ENCODE peak calls at places on chromosome 2, in ten cellular contexts. One of them, this sample, is unnamed.

GRCh38 chr2:150698016-150698661 is 210.7 kb upstream of the RND3 start:
- DNase-seq in ascending aorta: no peak
- DNase-seq in pancreas: no peak
- DNase-seq in A549: no peak
- DNase-seq in left ventricle myocardium inferior: no peak
- DNase-seq in SK-N-SH: no peak
- DNase-seq in heart left ventricle: no peak
- DNase-seq in upper lobe of left lung: no peak
- DNase-seq in IMR-90: peak
- DNase-seq in esophagus muscularis mucosa: no peak
- DNase-seq in this sample: no peak

GRCh38 chr2:85712849-85713612 is 18.9 kb downstream of the GNLY start:
- DNase-seq in esophagus muscularis mucosa: no peak
- DNase-seq in pancreas: no peak
- DNase-seq in A549: peak
- DNase-seq in IMR-90: peak
- DNase-seq in heart left ventricle: no peak
- DNase-seq in SK-N-SH: no peak
- DNase-seq in upper lobe of left lung: peak
- DNase-seq in ascending aorta: peak
- DNase-seq in left ventricle myocardium inferior: peak
- DNase-seq in this sample: no peak

GRCh38 chr2:19460761-19461160 is 102.3 kb upstream of the OSR1 start:
- DNase-seq in SK-N-SH: no peak
- DNase-seq in pancreas: no peak
- DNase-seq in IMR-90: no peak
- DNase-seq in heart left ventricle: no peak
- DNase-seq in upper lobe of left lung: no peak
- DNase-seq in left ventricle myocardium inferior: no peak
- DNase-seq in A549: no peak
- DNase-seq in ascending aorta: no peak
- DNase-seq in esophagus muscularis mucosa: no peak
- DNase-seq in this sample: no peak

GRCh38 chr2:183951636-183952035 is 646.7 kb upstream of the ZNF804A start:
- DNase-seq in ascending aorta: no peak
- DNase-seq in heart left ventricle: no peak
- DNase-seq in esophagus muscularis mucosa: no peak
- DNase-seq in A549: peak
- DNase-seq in upper lobe of left lung: no peak
- DNase-seq in IMR-90: no peak
- DNase-seq in left ventricle myocardium inferior: no peak
- DNase-seq in SK-N-SH: no peak
- DNase-seq in pancreas: no peak
- DNase-seq in this sample: no peak

GRCh38 chr2:15942711-15943345 is 2.5 kb downstream of the MYCN start:
- DNase-seq in esophagus muscularis mucosa: no peak
- DNase-seq in A549: no peak
- DNase-seq in ascending aorta: no peak
- DNase-seq in SK-N-SH: no peak
- DNase-seq in upper lobe of left lung: no peak
- DNase-seq in left ventricle myocardium inferior: no peak
- DNase-seq in pancreas: no peak
- DNase-seq in heart left ventricle: no peak
- DNase-seq in IMR-90: no peak
- DNase-seq in this sample: no peak

GRCh38 chr2:211157856-211158463 is 601.6 kb downstream of the CPS1 start:
- DNase-seq in heart left ventricle: peak
- DNase-seq in IMR-90: peak
- DNase-seq in esophagus muscularis mucosa: no peak
- DNase-seq in A549: peak
- DNase-seq in left ventricle myocardium inferior: peak
- DNase-seq in upper lobe of left lung: no peak
- DNase-seq in pancreas: peak
- DNase-seq in ascending aorta: peak
- DNase-seq in SK-N-SH: peak
- DNase-seq in this sample: no peak

GRCh38 chr2:227888289-227888688 is 16.9 kb downstream of the DAW1 start:
- DNase-seq in heart left ventricle: no peak
- DNase-seq in esophagus muscularis mucosa: no peak
- DNase-seq in left ventricle myocardium inferior: no peak
- DNase-seq in IMR-90: no peak
- DNase-seq in upper lobe of left lung: no peak
- DNase-seq in pancreas: no peak
- DNase-seq in SK-N-SH: no peak
- DNase-seq in ascending aorta: no peak
- DNase-seq in A549: peak
- DNase-seq in this sample: no peak

GRCh38 chr2:20509766-20510490 is 63.1 kb downstream of the RHOB start:
- DNase-seq in ascending aorta: no peak
- DNase-seq in heart left ventricle: peak
- DNase-seq in pancreas: no peak
- DNase-seq in left ventricle myocardium inferior: no peak
- DNase-seq in SK-N-SH: no peak
- DNase-seq in upper lobe of left lung: peak
- DNase-seq in esophagus muscularis mucosa: no peak
- DNase-seq in IMR-90: peak
- DNase-seq in A549: peak
- DNase-seq in this sample: no peak

GRCh38 chr2:26782876-26783704 is 2.8 kb upstream of the CENPA start:
- DNase-seq in SK-N-SH: no peak
- DNase-seq in pancreas: no peak
- DNase-seq in ascending aorta: no peak
- DNase-seq in heart left ventricle: no peak
- DNase-seq in IMR-90: no peak
- DNase-seq in A549: no peak
- DNase-seq in upper lobe of left lung: no peak
- DNase-seq in esophagus muscularis mucosa: no peak
- DNase-seq in left ventricle myocardium inferior: no peak
- DNase-seq in this sample: no peak

GRCh38 chr2:43057026-43057741 is 169.2 kb downstream of the ZFP36L2 start:
- DNase-seq in A549: no peak
- DNase-seq in SK-N-SH: peak
- DNase-seq in IMR-90: no peak
- DNase-seq in ascending aorta: no peak
- DNase-seq in left ventricle myocardium inferior: peak
- DNase-seq in heart left ventricle: no peak
- DNase-seq in pancreas: peak
- DNase-seq in esophagus muscularis mucosa: no peak
- DNase-seq in upper lobe of left lung: no peak
- DNase-seq in this sample: no peak

GRCh38 chr2:30335981-30336538 is 104.7 kb downstream of the LBH start:
- DNase-seq in pancreas: no peak
- DNase-seq in SK-N-SH: no peak
- DNase-seq in esophagus muscularis mucosa: no peak
- DNase-seq in A549: no peak
- DNase-seq in IMR-90: no peak
- DNase-seq in upper lobe of left lung: no peak
- DNase-seq in ascending aorta: no peak
- DNase-seq in left ventricle myocardium inferior: no peak
- DNase-seq in heart left ventricle: no peak
- DNase-seq in this sample: no peak

GRCh38 chr2:66390811-66391210 is 44.1 kb upstream of the MEIS1 start:
- DNase-seq in heart left ventricle: no peak
- DNase-seq in esophagus muscularis mucosa: no peak
- DNase-seq in SK-N-SH: no peak
- DNase-seq in pancreas: no peak
- DNase-seq in upper lobe of left lung: no peak
- DNase-seq in IMR-90: no peak
- DNase-seq in A549: no peak
- DNase-seq in left ventricle myocardium inferior: no peak
- DNase-seq in ascending aorta: no peak
- DNase-seq in this sample: no peak

GRCh38 chr2:148730085-148730484 is 85.5 kb downstream of the EPC2 start:
- DNase-seq in SK-N-SH: no peak
- DNase-seq in left ventricle myocardium inferior: no peak
- DNase-seq in IMR-90: peak
- DNase-seq in esophagus muscularis mucosa: no peak
- DNase-seq in pancreas: no peak
- DNase-seq in A549: no peak
- DNase-seq in heart left ventricle: no peak
- DNase-seq in upper lobe of left lung: no peak
- DNase-seq in ascending aorta: no peak
- DNase-seq in this sample: no peak

GRCh38 chr2:60553496-60553991 is at the start of gene BCL11A:
- DNase-seq in left ventricle myocardium inferior: peak
- DNase-seq in pancreas: peak
- DNase-seq in esophagus muscularis mucosa: no peak
- DNase-seq in upper lobe of left lung: no peak
- DNase-seq in A549: peak
- DNase-seq in ascending aorta: no peak
- DNase-seq in IMR-90: peak
- DNase-seq in SK-N-SH: peak
- DNase-seq in heart left ventricle: peak
- DNase-seq in this sample: no peak

GRCh38 chr2:217106650-217107014 is 246.8 kb upstream of the TNP1 start:
- DNase-seq in heart left ventricle: no peak
- DNase-seq in ascending aorta: no peak
- DNase-seq in pancreas: no peak
- DNase-seq in IMR-90: peak
- DNase-seq in esophagus muscularis mucosa: peak
- DNase-seq in left ventricle myocardium inferior: no peak
- DNase-seq in upper lobe of left lung: no peak
- DNase-seq in SK-N-SH: no peak
- DNase-seq in A549: peak
- DNase-seq in this sample: no peak

GRCh38 chr2:112137516-112138142 is 556 bp upstream of the FBLN7 start:
- DNase-seq in SK-N-SH: no peak
- DNase-seq in IMR-90: peak
- DNase-seq in esophagus muscularis mucosa: peak
- DNase-seq in left ventricle myocardium inferior: no peak
- DNase-seq in A549: no peak
- DNase-seq in ascending aorta: no peak
- DNase-seq in upper lobe of left lung: no peak
- DNase-seq in heart left ventricle: peak
- DNase-seq in pancreas: no peak
- DNase-seq in this sample: no peak

GRCh38 chr2:239461551-239462515 is 61.0 kb upstream of the HDAC4 start:
- DNase-seq in upper lobe of left lung: no peak
- DNase-seq in pancreas: no peak
- DNase-seq in A549: no peak
- DNase-seq in left ventricle myocardium inferior: no peak
- DNase-seq in heart left ventricle: no peak
- DNase-seq in esophagus muscularis mucosa: peak
- DNase-seq in ascending aorta: peak
- DNase-seq in SK-N-SH: no peak
- DNase-seq in IMR-90: no peak
- DNase-seq in this sample: peak

GRCh38 chr2:98880266-98881152 is 55.5 kb downstream of the CRACDL start:
- DNase-seq in A549: no peak
- DNase-seq in SK-N-SH: no peak
- DNase-seq in upper lobe of left lung: no peak
- DNase-seq in left ventricle myocardium inferior: no peak
- DNase-seq in pancreas: no peak
- DNase-seq in heart left ventricle: no peak
- DNase-seq in esophagus muscularis mucosa: peak
- DNase-seq in ascending aorta: peak
- DNase-seq in IMR-90: no peak
- DNase-seq in this sample: no peak
- TF ChIP-seq CTCF in A549: no peak
- TF ChIP-seq CTCF in SK-N-SH: peak
- TF ChIP-seq CTCF in upper lobe of left lung: no peak
- TF ChIP-seq CTCF in left ventricle myocardium inferior: no peak
- TF ChIP-seq CTCF in pancreas: no peak
- TF ChIP-seq CTCF in heart left ventricle: no peak
- TF ChIP-seq CTCF in esophagus muscularis mucosa: no peak
- TF ChIP-seq CTCF in ascending aorta: no peak
- TF ChIP-seq CTCF in IMR-90: no peak
- TF ChIP-seq CTCF in this sample: no peak

DNA sequence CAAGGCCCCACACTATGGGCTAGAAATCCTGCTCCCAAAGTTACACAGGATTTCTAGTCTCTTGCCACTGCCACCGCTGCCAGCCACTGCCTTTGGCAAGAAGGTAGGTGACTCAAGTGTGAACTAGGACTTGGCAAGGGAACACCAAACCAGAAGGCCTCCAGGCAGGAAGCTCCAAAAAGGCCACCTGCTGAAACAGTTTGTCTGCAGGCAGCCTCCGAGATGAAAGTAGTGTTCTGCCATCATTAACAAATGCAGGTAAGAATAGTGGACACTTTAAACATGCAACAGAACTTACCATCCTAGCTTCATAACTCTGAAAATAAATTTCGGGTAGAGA is 3.9 kb downstream of the ANKRD44 start:
- DNase-seq in A549: no peak
- DNase-seq in SK-N-SH: no peak
- DNase-seq in IMR-90: no peak
- DNase-seq in pancreas: peak
- DNase-seq in heart left ventricle: no peak
- DNase-seq in left ventricle myocardium inferior: peak
- DNase-seq in upper lobe of left lung: no peak
- DNase-seq in esophagus muscularis mucosa: peak
- DNase-seq in ascending aorta: peak
- DNase-seq in this sample: peak
- H3K27ac ChIP-seq in A549: no peak
- H3K27ac ChIP-seq in SK-N-SH: peak
- H3K27ac ChIP-seq in IMR-90: no peak
- H3K27ac ChIP-seq in pancreas: peak
- H3K27ac ChIP-seq in heart left ventricle: no peak
- H3K27ac ChIP-seq in left ventricle myocardium inferior: peak
- H3K27ac ChIP-seq in upper lobe of left lung: peak
- H3K27ac ChIP-seq in esophagus muscularis mucosa: peak
- H3K27ac ChIP-seq in ascending aorta: peak
- H3K27ac ChIP-seq in this sample: peak

GRCh38 chr2:180358458-180358857 is 351.4 kb upstream of the CWC22 start:
- DNase-seq in ascending aorta: no peak
- DNase-seq in esophagus muscularis mucosa: no peak
- DNase-seq in A549: no peak
- DNase-seq in pancreas: no peak
- DNase-seq in upper lobe of left lung: no peak
- DNase-seq in heart left ventricle: no peak
- DNase-seq in IMR-90: no peak
- DNase-seq in SK-N-SH: no peak
- DNase-seq in left ventricle myocardium inferior: no peak
- DNase-seq in this sample: no peak
- TF ChIP-seq CTCF in ascending aorta: no peak
- TF ChIP-seq CTCF in esophagus muscularis mucosa: no peak
- TF ChIP-seq CTCF in A549: no peak
- TF ChIP-seq CTCF in pancreas: no peak
- TF ChIP-seq CTCF in upper lobe of left lung: no peak
- TF ChIP-seq CTCF in heart left ventricle: no peak
- TF ChIP-seq CTCF in IMR-90: no peak
- TF ChIP-seq CTCF in SK-N-SH: no peak
- TF ChIP-seq CTCF in left ventricle myocardium inferior: no peak
- TF ChIP-seq CTCF in this sample: no peak

DNA sequence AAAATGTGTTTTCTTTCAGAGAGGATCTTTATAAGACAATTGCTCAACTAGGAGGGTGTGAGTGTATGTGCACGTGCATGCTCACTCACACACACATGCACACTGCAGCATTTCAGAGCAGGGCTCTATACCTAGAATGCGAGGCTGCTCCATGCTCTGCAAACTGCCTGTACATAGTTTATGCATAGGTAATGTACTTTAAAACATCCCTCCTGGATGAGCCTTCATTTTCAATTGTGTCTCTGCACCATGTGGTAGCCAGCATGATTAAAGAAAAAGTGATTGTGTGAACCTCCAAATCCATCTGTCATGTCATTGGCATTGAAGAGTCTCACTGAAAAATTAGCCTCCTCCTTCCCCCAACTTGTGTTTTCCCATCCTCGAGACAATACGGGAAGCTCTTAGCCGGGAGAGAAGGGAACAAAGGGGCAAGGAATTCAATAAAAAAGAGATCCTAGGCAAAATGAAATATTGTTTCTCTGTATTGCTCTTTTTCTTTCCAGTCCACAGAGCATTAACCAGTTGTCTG is 120.9 kb upstream of the SPATS2L start:
- DNase-seq in ascending aorta: no peak
- DNase-seq in left ventricle myocardium inferior: no peak
- DNase-seq in heart left ventricle: no peak
- DNase-seq in esophagus muscularis mucosa: no peak
- DNase-seq in IMR-90: no peak
- DNase-seq in A549: no peak
- DNase-seq in pancreas: no peak
- DNase-seq in upper lobe of left lung: no peak
- DNase-seq in SK-N-SH: no peak
- DNase-seq in this sample: no peak
- H3K27ac ChIP-seq in ascending aorta: no peak
- H3K27ac ChIP-seq in left ventricle myocardium inferior: no peak
- H3K27ac ChIP-seq in heart left ventricle: no peak
- H3K27ac ChIP-seq in esophagus muscularis mucosa: no peak
- H3K27ac ChIP-seq in IMR-90: no peak
- H3K27ac ChIP-seq in A549: no peak
- H3K27ac ChIP-seq in pancreas: no peak
- H3K27ac ChIP-seq in upper lobe of left lung: no peak
- H3K27ac ChIP-seq in SK-N-SH: no peak
- H3K27ac ChIP-seq in this sample: no peak